ENCODE peak calls at places on chromosome 17, in six cellular contexts. Q is A549, W is stomach, P is transverse colon, T is ovary, E is adrenal gland. L is an unnamed sample.

GRCh38 chr17:83053779-83054451 is 25.5 kb upstream of the METRNL start:
- DNase-seq in Q (no peak), W (peak; percentile 52), P (no peak), T (peak; percentile 31), E (peak; percentile 54), L (peak; percentile 71)

GRCh38 chr17:81646869-81647600 is 9.3 kb downstream of the PDE6G start:
- DNase-seq in Q (no peak), W (no peak), P (no peak), T (no peak), E (no peak), L (no peak)

GRCh38 chr17:46099865-46100264 is 93.4 kb downstream of the KANSL1 start:
- DNase-seq in Q (no peak), W (no peak), P (no peak), T (no peak), E (no peak), L (no peak)

GRCh38 chr17:80892019-80892855 is 99.4 kb upstream of the CHMP6 start:
- DNase-seq in Q (peak; percentile 97), W (no peak), P (peak; percentile 23), T (no peak), E (peak; percentile 95), L (peak; percentile 69)

GRCh38 chr17:41326173-41327145 is 10.9 kb upstream of the KRTAP17-1 start:
- DNase-seq in Q (no peak), W (no peak), P (no peak), T (no peak), E (no peak), L (no peak)

GRCh38 chr17:74253036-74253435 is 21.0 kb upstream of the DNAI2 start:
- DNase-seq in Q (no peak), W (no peak), P (no peak), T (no peak), E (no peak), L (no peak)

GRCh38 chr17:57607553-57608120 is 137.5 kb downstream of the CCDC182 start:
- DNase-seq in Q (no peak), W (no peak), P (no peak), T (no peak), E (peak; percentile 29), L (no peak)

GRCh38 chr17:67637901-67638641 is 79.7 kb upstream of the NOL11 start:
- DNase-seq in Q (no peak), W (peak; percentile 86), P (peak; percentile 47), T (peak; percentile 37), E (peak; percentile 62), L (no peak)

GRCh38 chr17:19336938-19337711 is 25.4 kb downstream of the B9D1 start:
- DNase-seq in Q (no peak), W (peak; percentile 61), P (peak; percentile 56), T (no peak), E (peak; percentile 94), L (no peak)

GRCh38 chr17:57486978-57487377 is 230.7 kb downstream of the MSI2 start:
- DNase-seq in Q (no peak), W (no peak), P (no peak), T (no peak), E (no peak), L (no peak)

GRCh38 chr17:76365256-76365903 is 11.7 kb upstream of the PRPSAP1 start:
- DNase-seq in Q (no peak), W (no peak), P (no peak), T (no peak), E (no peak), L (no peak)

GRCh38 chr17:7887482-7888183 is 956 bp upstream of the CHD3 start:
- DNase-seq in Q (peak; percentile 96), W (peak; percentile 95), P (peak; percentile 94), T (peak; percentile 93), E (peak; percentile 96), L (peak; percentile 93)

GRCh38 chr17:61144876-61145564 is 254.6 kb upstream of the TBX2 start:
- DNase-seq in Q (no peak), W (no peak), P (no peak), T (no peak), E (no peak), L (peak; percentile 32)

GRCh38 chr17:66429680-66430079 is 127.3 kb downstream of the PRKCA start:
- DNase-seq in Q (no peak), W (no peak), P (no peak), T (no peak), E (no peak), L (no peak)

GRCh38 chr17:35930211-35931065 is at the start of gene RDM1:
- DNase-seq in Q (peak; percentile 97), W (peak; percentile 56), P (peak; percentile 74), T (peak; percentile 21), E (peak; percentile 51), L (peak; percentile 80)

GRCh38 chr17:6713130-6713917 is at the start of gene SLC13A5:
- DNase-seq in Q (peak; percentile 85), W (no peak), P (no peak), T (peak; percentile 63), E (peak; percentile 27), L (no peak)

GRCh38 chr17:34926661-34927060 is 34.6 kb downstream of the CCT6B start:
- DNase-seq in Q (no peak), W (no peak), P (no peak), T (no peak), E (no peak), L (no peak)

GRCh38 chr17:73182616-73183310 is 10.1 kb upstream of the COG1 start:
- DNase-seq in Q (no peak), W (peak; percentile 64), P (no peak), T (no peak), E (no peak), L (no peak)

GRCh38 chr17:35486920-35487727 is 38.6 kb upstream of the SLFN13 start:
- DNase-seq in Q (peak; percentile 28), W (peak; percentile 52), P (peak; percentile 53), T (peak; percentile 38), E (peak; percentile 39), L (peak; percentile 60)

GRCh38 chr17:75827291-75828050 is 16.7 kb downstream of the UNC13D start:
- DNase-seq in Q (peak; percentile 92), W (peak; percentile 62), P (peak; percentile 65), T (peak; percentile 75), E (peak; percentile 76), L (peak; percentile 88)

GRCh38 chr17:64706224-64707076 is 44.3 kb upstream of the SMURF2 start:
- DNase-seq in Q (peak; percentile 59), W (no peak), P (peak; percentile 30), T (no peak), E (no peak), L (no peak)

GRCh38 chr17:34758747-34759146 is 179.4 kb downstream of the TMEM132E start:
- DNase-seq in Q (no peak), W (no peak), P (no peak), T (no peak), E (no peak), L (no peak)

GRCh38 chr17:31391496-31391949 is at the start of gene RAB11FIP4:
- DNase-seq in Q (no peak), W (peak; percentile 22), P (no peak), T (no peak), E (no peak), L (no peak)

GRCh38 chr17:21287703-21288449 is 3.4 kb downstream of the MAP2K3 start:
- DNase-seq in Q (peak; percentile 91), W (peak; percentile 99), P (peak; percentile 99), T (peak; percentile 84), E (peak; percentile 99), L (peak; percentile 96)

GRCh38 chr17:72725432-72726068 is 366.9 kb downstream of the SLC39A11 start:
- DNase-seq in Q (peak; percentile 72), W (peak; percentile 69), P (peak; percentile 69), T (peak; percentile 34), E (peak; percentile 66), L (peak; percentile 40)

DNA sequence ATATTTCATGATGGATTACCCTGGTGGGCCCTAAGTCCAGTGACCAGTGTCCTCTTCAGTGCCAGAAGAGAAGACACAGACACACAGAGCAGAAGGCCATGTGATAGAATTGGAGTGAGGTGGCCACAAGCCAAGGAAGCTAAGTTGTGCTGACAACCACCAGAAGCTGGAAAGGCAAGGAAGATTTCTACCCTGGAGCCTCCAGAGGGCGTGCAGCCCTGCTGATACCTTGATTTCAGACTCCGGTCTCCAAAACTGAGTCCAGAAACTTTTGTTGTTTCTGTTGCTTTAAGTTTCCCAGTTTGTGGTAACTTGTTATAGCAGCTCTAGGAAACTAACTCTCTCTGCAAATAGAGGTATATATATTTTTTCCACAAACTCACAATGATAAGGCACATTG is 396.6 kb upstream of the ASIC2 start:
- DNase-seq in Q (no peak), W (no peak), P (no peak), T (no peak), E (no peak), L (no peak)
- H3K4me3 ChIP-seq in Q (no peak overlapping the region), W (no peak overlapping the region), P (no peak overlapping the region), T (no peak overlapping the region), E (no peak overlapping the region), L (no peak overlapping the region)

DNA sequence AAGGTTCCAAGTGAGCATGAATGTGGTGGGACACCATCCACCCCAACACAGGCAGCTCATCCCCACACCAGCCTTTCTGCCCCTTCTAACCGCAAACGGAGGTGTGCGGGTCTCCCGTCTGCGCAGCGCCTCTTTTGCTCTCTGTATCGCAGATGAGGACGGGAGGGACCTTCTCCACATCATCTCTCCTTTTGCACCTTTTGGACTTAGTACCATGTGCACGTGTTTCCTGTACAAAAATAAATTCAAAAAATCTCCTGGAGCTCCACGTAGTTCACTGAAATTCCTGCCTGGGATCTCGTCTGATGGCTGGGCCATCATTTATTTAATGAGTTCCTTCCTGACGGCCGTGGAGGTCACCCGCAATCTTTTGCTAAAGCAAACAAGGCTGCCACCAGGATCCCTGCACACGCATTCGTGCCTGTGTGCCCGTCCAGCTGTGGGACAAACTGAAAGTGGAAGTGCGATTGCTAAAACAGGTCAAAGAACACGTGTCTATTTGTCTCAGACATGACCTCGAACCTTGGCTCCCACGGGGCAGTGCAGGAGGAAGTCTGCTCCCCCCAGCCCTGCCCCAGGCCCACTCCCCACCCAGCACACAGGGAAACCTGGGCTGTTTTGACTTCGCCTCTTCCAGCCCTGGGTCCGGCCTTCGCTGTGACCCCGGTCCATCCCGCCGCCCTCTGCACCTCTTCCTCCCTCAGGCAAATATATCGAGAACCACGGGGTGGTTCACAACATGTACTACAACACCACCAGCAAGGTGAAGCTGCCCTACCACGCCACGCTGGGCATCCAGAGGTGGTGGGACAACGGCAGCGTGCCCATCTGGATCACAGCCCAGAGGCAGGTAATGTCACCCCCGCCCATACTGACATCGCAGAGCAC is 2.3 kb downstream of the ENPP7 start:
- DNase-seq in Q (no peak), W (peak; percentile 49), P (peak; percentile 31), T (no peak), E (no peak), L (no peak)
- TF ChIP-seq POLR2A in Q (no peak), W (no peak), P (no peak), T (no peak), E (no peak), L (no peak)

DNA sequence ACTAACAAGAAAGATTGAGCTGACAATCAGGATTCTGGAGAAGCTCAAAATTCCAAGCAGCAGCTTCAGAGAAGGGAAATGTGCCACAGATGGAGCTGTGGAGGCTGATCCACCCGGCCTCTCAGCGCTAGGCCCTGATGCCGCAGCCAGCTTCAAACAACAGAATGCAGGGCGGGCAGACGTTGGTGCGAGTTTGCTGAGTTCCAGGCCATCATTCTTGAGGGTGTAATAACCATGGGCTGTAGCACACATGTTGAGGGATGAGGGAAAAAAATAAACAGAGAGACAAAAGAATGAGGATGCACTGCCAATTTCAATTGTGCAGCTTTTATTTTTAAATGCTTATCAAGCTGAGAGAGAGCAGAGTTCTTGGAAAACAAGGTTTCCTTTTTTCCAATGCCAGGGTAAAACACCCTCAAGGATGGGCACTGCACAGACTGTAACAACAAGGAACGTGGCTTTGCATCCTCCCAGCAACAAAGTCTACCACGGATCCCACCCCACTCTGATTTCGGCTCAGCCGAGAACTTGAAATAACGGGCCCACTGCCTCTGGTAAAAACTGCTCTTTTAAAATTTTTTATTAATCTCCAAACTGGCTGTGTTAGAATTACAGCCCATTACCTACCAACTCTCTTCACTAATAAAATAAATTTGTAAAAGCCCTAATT is 90.2 kb downstream of the SMG6 start:
- DNase-seq in Q (no peak), W (no peak), P (no peak), T (no peak), E (no peak), L (no peak)
- H3K4me3 ChIP-seq in Q (no peak overlapping the region), W (no peak overlapping the region), P (no peak overlapping the region), T (no peak overlapping the region), E (no peak overlapping the region), L (no peak overlapping the region)

GRCh38 chr17:28743243-28744103 is at the start of gene TRAF4:
- DNase-seq in Q (peak; percentile 96), W (peak; percentile 89), P (peak; percentile 89), T (peak; percentile 81), E (peak; percentile 71), L (peak; percentile 79)
- TF ChIP-seq POLR2A in Q (peak; percentile 97), W (no peak), P (peak; percentile 75), T (peak; percentile 96), E (peak; percentile 91), L (peak; percentile 67)